ENCODE peak calls at places on chromosomes 1 and 21, in nine cellular contexts. P is lower lobe of right lung; C is GM23248; B is CD4-positive, alpha-beta T cell; G is left ventricle myocardium inferior; O is PC-9; R is pancreas; Y is A549; W is upper lobe of right lung. D is an unnamed sample.

GRCh38 chr1:221161571-221162041 is 282.4 kb downstream of the HLX start:
- DNase-seq in B (no peak), Y (no peak), O (no peak), P (no peak), W (no peak), C (peak), R (no peak), G (no peak), D (no peak)

GRCh38 chr1:95407146-95407863 is 173.3 kb downstream of the RWDD3 start:
- DNase-seq in B (no peak), Y (no peak), P (no peak), G (no peak), R (no peak), O (no peak), W (no peak), C (peak), D (no peak)

GRCh38 chr1:186997877-186998276 is 169.1 kb downstream of the PLA2G4A start:
- DNase-seq in R (no peak), O (no peak), G (no peak), C (no peak), P (no peak), W (no peak), B (no peak), Y (no peak), D (no peak)

GRCh38 chr1:204207136-204207616 is 6.6 kb downstream of the GOLT1A start:
- DNase-seq in O (no peak), G (peak), W (peak), R (peak), B (peak), C (peak), Y (peak), P (peak), D (no peak)

GRCh38 chr21:38832664-38833063 is 26.9 kb downstream of the ETS2 start:
- DNase-seq in R (no peak), O (no peak), C (no peak), B (no peak), G (no peak), W (no peak), Y (no peak), P (no peak), D (no peak)

GRCh38 chr1:230986976-230987375 is 8.1 kb downstream of the ARV1 start:
- DNase-seq in O (no peak), G (no peak), Y (peak), C (peak), W (no peak), P (no peak), R (no peak), B (no peak), D (no peak)

GRCh38 chr1:1907098-1907736 is 7.8 kb upstream of the CALML6 start:
- DNase-seq in Y (no peak), O (no peak), W (peak), C (peak), P (peak), R (peak), B (no peak), G (no peak), D (no peak)

GRCh38 chr21:42461881-42462877 is 33.8 kb downstream of the RSPH1 start:
- DNase-seq in R (no peak), B (no peak), C (no peak), W (no peak), P (no peak), O (no peak), G (no peak), Y (no peak), D (no peak)

GRCh38 chr21:35963920-35964451 is 96.3 kb downstream of the SETD4 start:
- DNase-seq in P (no peak), G (no peak), C (no peak), W (no peak), Y (no peak), B (no peak), R (no peak), O (no peak), D (no peak)

GRCh38 chr1:87134061-87134460 is 194.6 kb upstream of the LMO4 start:
- DNase-seq in Y (no peak), C (peak), G (no peak), O (no peak), B (no peak), P (no peak), R (no peak), W (no peak), D (no peak)

GRCh38 chr1:163346326-163346870 is 24.6 kb downstream of the NUF2 start:
- DNase-seq in G (no peak), P (no peak), W (no peak), O (no peak), Y (no peak), B (no peak), C (peak), R (no peak), D (no peak)

GRCh38 chr21:44582055-44582454 is 1.7 kb upstream of the KRTAP10-5 start:
- DNase-seq in G (no peak), Y (no peak), B (no peak), O (no peak), W (no peak), P (no peak), R (no peak), C (no peak), D (no peak)

GRCh38 chr1:213123532-213123931 is 72.5 kb downstream of the RPS6KC1 start:
- DNase-seq in C (peak), O (peak), Y (peak), B (no peak), P (no peak), R (no peak), W (no peak), G (no peak), D (no peak)

GRCh38 chr1:230067441-230067870 is 418 bp downstream of the GALNT2 start:
- DNase-seq in P (peak), B (no peak), C (peak), W (peak), G (no peak), O (no peak), R (peak), Y (peak), D (no peak)

GRCh38 chr1:99465176-99465900 is 180.6 kb upstream of the PALMD start:
- DNase-seq in P (no peak), B (no peak), O (peak), C (peak), W (no peak), R (no peak), Y (no peak), G (no peak), D (no peak)

GRCh38 chr1:245074232-245074747 is 80.5 kb upstream of the KIF26B start:
- DNase-seq in B (no peak), W (no peak), R (no peak), P (no peak), C (peak), O (no peak), Y (no peak), G (no peak), D (no peak)

GRCh38 chr1:175219774-175220173 is 27.2 kb upstream of the KIAA0040 start:
- DNase-seq in Y (no peak), W (no peak), R (no peak), P (no peak), O (no peak), B (no peak), C (no peak), G (no peak), D (no peak)

GRCh38 chr1:175221548-175222175 is 29.1 kb upstream of the KIAA0040 start:
- DNase-seq in C (peak), G (peak), P (peak), W (peak), O (no peak), Y (no peak), R (peak), B (no peak), D (no peak)

GRCh38 chr1:175218786-175219447 is 26.3 kb upstream of the KIAA0040 start:
- DNase-seq in W (no peak), Y (no peak), O (peak), P (no peak), R (no peak), B (no peak), C (no peak), G (no peak), D (no peak)

GRCh38 chr1:175222296-175222938 is 29.8 kb upstream of the KIAA0040 start:
- DNase-seq in Y (no peak), C (no peak), W (no peak), G (no peak), P (no peak), O (no peak), B (no peak), R (no peak), D (no peak)

GRCh38 chr1:175220853-175221547 is 28.4 kb upstream of the KIAA0040 start:
- DNase-seq in R (no peak), P (no peak), G (no peak), C (no peak), O (no peak), B (no peak), Y (no peak), W (no peak), D (no peak)
- H3K27ac ChIP-seq in R (no peak), P (peak), G (peak), C (no peak), O (no peak), B (no peak), Y (no peak), W (peak), D (peak)

DNA sequence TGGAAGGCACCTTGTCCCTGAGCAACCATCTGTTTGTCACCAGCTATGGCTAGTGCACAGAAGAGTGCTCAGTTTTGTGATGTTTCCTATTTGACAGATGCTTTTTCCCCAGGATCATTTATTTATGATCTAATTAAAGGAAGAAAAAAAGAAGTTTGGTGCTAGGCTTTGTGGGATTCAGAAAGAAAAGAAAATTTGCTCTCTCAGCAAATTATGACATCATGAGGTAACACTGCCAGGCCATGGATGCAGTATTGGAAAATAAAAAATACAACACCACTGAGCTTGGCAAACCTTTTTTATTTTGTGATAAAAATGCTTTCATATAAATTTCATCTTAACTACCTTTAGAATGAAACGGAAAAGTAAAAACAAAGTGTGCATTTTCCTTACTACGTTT is 15.5 kb upstream of the ADAM30 start:
- DNase-seq in R (no peak), G (no peak), W (no peak), P (no peak), Y (no peak), B (no peak), C (no peak), O (no peak), D (no peak)
- H3K27ac ChIP-seq in R (no peak), G (no peak), W (no peak), P (no peak), Y (no peak), B (no peak), C (no peak), O (no peak), D (no peak)

DNA sequence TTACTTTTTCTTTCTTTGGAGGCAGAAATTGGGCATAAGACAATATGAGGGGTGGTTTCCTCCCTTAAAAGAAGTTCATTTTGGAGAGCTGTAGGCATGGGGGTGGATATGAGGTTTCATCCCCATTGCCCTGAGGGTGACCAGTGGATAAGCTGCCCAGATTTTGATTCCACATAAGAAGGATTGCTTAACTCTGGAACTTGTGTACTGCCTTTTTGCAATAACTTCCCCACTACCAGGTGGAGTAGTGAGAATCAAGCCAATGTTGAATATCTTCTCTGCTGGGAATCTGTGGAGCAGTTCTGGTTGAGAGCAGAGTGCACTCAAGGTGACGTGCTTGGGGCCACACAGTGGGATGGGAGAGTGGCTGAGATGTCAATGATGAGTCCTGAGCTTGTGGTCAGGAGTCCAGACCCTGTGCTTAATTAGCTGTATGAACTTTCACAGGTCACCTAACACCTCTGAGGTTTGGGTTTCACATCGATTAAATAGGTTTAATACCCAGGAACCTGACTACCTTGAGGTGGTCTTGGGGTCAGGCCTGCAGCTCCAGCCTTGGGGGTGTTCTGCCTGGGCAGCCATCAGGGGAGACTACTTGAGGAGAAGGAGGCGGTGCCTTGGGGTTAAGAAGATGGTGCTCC is 152.9 kb downstream of the FCRL5 start:
- DNase-seq in O (no peak), R (no peak), C (no peak), G (no peak), B (no peak), Y (no peak), W (no peak), P (no peak), D (no peak)
- H3K27ac ChIP-seq in O (no peak), R (no peak), C (no peak), G (no peak), B (no peak), Y (no peak), W (no peak), P (no peak), D (no peak)

DNA sequence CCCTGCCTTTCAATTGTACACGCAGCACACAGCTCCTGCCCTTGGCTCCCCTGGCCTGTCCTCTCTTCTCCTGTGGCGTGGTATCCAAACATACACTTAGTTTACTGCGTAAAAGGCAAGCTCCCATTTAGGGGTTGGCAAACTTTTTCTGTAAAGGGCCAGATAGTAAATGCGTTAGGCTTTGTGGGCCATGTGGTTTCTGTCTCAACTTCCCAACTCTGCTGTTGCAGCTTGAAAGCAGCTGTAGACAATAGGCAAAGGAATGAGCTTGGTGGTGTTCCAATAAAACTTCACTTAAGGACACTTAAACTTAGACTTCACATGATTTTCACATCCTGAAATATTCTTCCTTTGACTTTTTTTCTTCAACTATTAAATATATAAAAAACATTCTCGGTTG is 63.3 kb downstream of the RHOU start:
- DNase-seq in Y (no peak), P (no peak), O (no peak), R (no peak), C (no peak), W (no peak), G (no peak), B (no peak), D (no peak)
- H3K27ac ChIP-seq in Y (no peak), P (no peak), O (no peak), R (no peak), C (no peak), W (no peak), G (no peak), B (no peak), D (no peak)

DNA sequence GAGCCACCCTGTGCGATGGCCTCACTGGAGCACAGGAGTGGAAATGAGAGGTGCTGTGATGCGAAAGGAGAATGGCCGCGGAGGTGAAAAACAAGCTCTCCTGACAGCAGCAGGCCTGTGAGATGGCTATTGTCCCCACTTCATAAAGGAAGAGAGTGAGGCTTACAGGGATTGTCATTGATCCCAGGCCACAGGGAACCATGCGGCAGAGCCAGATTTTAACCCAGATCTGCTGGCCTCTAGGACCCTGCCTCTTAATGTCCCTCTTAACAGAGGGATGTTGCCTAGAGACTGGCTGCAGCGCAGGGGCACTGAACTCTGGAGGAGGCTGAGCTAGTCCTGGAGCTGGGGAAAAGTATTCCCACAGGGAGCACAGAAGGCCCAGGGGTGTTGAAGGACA is 3.1 kb upstream of the SYTL1 start:
- DNase-seq in O (no peak), P (no peak), C (no peak), W (no peak), Y (no peak), G (no peak), B (no peak), R (no peak), D (no peak)
- H3K27ac ChIP-seq in O (no peak), P (no peak), C (no peak), W (no peak), Y (no peak), G (no peak), B (no peak), R (no peak), D (no peak)

DNA sequence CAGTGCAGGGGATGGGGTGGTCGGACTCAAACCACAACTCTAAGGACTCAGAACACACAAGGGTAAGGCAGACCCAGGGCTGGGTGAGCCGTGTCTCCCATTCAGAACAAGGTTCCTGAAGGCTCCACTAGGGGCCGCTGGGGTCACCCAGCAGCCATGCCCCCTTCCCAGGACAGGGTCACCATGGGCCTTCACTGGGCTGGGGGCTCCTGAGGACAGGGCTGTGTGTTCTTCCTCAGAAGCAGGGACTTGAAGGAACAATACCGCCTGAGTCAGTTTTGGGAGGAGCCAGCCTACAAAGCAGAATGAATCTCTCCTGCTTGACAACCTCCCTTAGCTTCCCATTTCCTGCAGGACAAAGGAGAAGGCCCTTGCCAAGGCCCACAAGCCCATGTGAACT is 15.4 kb downstream of the RIMS3 start:
- DNase-seq in O (no peak), R (no peak), W (no peak), G (no peak), Y (no peak), B (no peak), P (no peak), C (no peak), D (no peak)
- H3K27ac ChIP-seq in O (no peak), R (no peak), W (no peak), G (no peak), Y (no peak), B (no peak), P (peak), C (no peak), D (no peak)

DNA sequence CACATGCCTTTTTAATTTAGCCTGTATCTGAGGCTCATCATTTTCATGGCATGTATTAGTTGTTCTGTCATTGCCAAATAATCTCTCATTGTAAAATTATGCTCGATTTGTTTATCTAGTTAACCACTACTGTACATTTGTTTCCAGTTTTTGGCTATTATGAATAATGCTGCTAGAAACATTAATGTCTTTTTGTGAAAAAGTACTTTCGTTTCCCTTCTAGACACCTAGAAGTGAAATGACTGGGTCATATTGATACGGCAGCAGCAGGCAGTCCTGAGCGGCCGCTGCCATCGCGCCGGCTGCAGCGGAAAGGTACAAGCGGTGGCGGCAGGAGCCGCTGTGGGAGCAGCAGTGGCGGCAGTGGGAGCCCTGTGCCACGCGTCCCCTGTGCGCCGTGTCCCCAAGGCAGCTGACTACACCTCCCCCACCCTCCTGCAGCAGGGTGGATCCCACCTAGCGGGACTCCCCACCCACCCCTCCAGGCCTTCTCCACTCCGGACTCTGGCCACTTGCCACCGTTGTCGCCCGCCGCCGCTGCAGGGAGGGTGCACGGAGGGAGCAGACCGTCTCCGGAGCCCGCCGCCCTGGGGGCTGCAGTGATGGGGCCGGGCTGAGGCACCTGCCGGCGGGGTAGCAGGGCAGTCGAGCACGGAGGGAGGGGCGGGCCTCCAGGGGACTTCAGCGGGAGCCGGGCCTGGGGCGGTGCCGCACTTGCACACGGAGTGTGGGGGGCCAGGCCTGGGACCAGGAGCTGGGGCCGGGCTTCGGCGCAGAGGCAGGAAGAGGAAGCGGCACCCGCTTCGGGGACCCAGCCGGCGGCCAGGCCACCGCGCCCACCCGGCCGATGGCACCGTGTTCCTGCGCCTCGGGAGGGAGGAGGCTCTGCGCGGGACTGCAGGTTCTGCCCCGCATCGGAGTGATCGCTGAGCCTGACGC is 66.8 kb upstream of the RGS7 start:
- DNase-seq in C (peak), B (no peak), Y (no peak), W (peak), P (no peak), G (no peak), R (peak), O (no peak), D (no peak)
- H3K27ac ChIP-seq in C (no peak), B (no peak), Y (peak), W (no peak), P (no peak), G (no peak), R (no peak), O (no peak), D (no peak)

D was measured in thoracic aorta.